ENCODE peak calls at places on chromosome 7, in nine cellular contexts. Z is GM23248, R is brain microvascular endothelial cell, L is small intestine, V is ovary, E is tibial nerve, H is WERI-Rb-1, S is right atrium auricular region, F is fibroblast of the aortic adventitia. G is an unnamed sample.

GRCh38 chr7:47711776-47712175 is 129.9 kb upstream of the TNS3 start:
- DNase-seq in H (no peak), E (no peak), R (no peak), L (no peak), F (no peak), Z (no peak), V (no peak), S (no peak), G (no peak)

GRCh38 chr7:93043393-93043985 is 74.3 kb downstream of the SAMD9 start:
- DNase-seq in L (no peak), Z (peak; percentile 95), H (no peak), F (peak; percentile 91), V (no peak), R (peak; percentile 92), S (no peak), E (no peak), G (no peak)

GRCh38 chr7:108324053-108325038 is 131.9 kb downstream of the NRCAM start:
- DNase-seq in E (no peak), S (no peak), Z (no peak), R (no peak), V (no peak), L (no peak), H (peak; percentile 47), F (no peak), G (no peak)

GRCh38 chr7:95904099-95904498 is 131.7 kb downstream of the DYNC1I1 start:
- DNase-seq in F (no peak), H (no peak), R (no peak), E (peak; percentile 36), S (no peak), Z (no peak), V (no peak), L (no peak), G (no peak)

GRCh38 chr7:64308019-64308275 is 5.8 kb upstream of the ZNF736 start:
- DNase-seq in F (no peak), V (peak; percentile 33), L (peak; percentile 26), H (no peak), S (peak; percentile 57), R (no peak), Z (no peak), E (peak; percentile 12), G (peak; percentile 46)

GRCh38 chr7:33986951-33987948 is 81.9 kb downstream of the BMPER start:
- DNase-seq in H (no peak), F (peak; percentile 99), L (peak; percentile 3), V (no peak), R (peak; percentile 98), E (peak; percentile 61), Z (peak; percentile 98), S (no peak), G (no peak)

GRCh38 chr7:79317728-79318127 is 135.7 kb downstream of the MAGI2 start:
- DNase-seq in Z (peak; percentile 91), R (peak; percentile 77), E (no peak), L (no peak), H (no peak), S (no peak), F (peak; percentile 82), V (no peak), G (no peak)

GRCh38 chr7:132400667-132401142 is 175.6 kb downstream of the PLXNA4 start:
- DNase-seq in F (peak; percentile 33), R (no peak), H (no peak), S (peak; percentile 71), V (no peak), Z (peak; percentile 26), L (peak; percentile 75), E (peak; percentile 40), G (no peak)

GRCh38 chr7:111931958-111932357 is 274.2 kb downstream of the DOCK4 start:
- DNase-seq in H (no peak), L (no peak), S (no peak), F (no peak), E (no peak), Z (no peak), V (no peak), R (no peak), G (no peak)

GRCh38 chr7:134946260-134946659 is 40.0 kb upstream of the AGBL3 start:
- DNase-seq in L (no peak), H (no peak), E (no peak), S (no peak), V (no peak), R (no peak), Z (peak; percentile 76), F (peak; percentile 48), G (no peak)

GRCh38 chr7:132251327-132251659 is 325.0 kb downstream of the PLXNA4 start:
- DNase-seq in E (peak; percentile 19), H (no peak), R (no peak), L (peak; percentile 74), S (peak; percentile 74), F (no peak), V (peak; percentile 25), Z (no peak), G (peak; percentile 92)

GRCh38 chr7:24504040-24504439 is 69.2 kb upstream of the PALS2 start:
- DNase-seq in Z (no peak), V (no peak), F (no peak), H (no peak), L (no peak), S (no peak), E (no peak), R (no peak), G (no peak)

GRCh38 chr7:140478361-140479061 is 794 bp downstream of the MKRN1 start:
- DNase-seq in F (peak; percentile 42), R (peak; percentile 22), V (peak; percentile 64), L (peak; percentile 46), Z (peak; percentile 74), S (no peak), E (peak; percentile 27), H (peak; percentile 46), G (peak; percentile 71)

GRCh38 chr7:80060218-80060806 is 74.3 kb upstream of the GNAI1 start:
- DNase-seq in L (peak; percentile 66), Z (peak; percentile 64), F (peak; percentile 82), V (no peak), R (no peak), E (no peak), H (no peak), S (no peak), G (no peak)

DNA sequence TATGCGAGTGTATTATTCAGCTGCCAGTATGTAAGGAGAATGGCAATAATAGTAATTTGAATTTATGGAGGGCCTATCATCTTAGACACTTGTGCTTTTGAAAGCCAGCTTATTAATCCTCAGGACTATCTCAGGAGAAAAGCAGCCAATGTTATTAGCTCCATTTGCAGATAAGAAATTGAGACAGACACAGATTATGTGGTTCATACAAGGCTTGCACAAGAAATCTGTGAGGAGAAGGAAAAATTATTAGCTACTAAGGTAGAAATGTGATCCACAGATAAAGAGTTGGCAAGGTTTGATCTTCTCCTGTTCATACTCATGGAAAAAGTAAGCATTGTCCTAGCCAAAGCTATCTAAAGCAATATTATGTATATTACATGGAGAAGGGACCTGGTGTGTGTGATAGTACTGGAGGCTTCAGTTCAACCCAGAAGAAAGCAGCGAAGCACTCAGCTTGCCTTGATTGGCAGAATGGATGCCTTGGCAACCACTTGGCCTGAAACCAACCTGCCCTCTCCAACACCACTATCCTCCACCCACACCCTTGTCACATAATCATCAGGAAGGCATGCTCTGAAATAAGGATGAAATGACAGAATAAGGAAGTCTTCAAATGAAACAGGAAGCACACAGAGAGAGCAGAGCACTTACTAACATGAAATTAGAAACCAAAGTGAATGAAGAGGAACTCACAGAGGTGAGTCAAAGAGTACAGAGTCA is 18.0 kb downstream of the MACC1 start:
- DNase-seq in L (peak; percentile 64), E (peak; percentile 31), H (no peak), Z (peak; percentile 78), F (peak; percentile 73), S (no peak), R (peak; percentile 92), V (no peak), G (peak; percentile 86)
- H3K4me3 ChIP-seq in L (no peak overlapping the region), E (no peak overlapping the region), H (no peak overlapping the region), Z (peak overlapping the region; percentile 29), F (no peak overlapping the region), S (no peak overlapping the region), R (no peak overlapping the region), V (no peak overlapping the region), G (no peak overlapping the region)

DNA sequence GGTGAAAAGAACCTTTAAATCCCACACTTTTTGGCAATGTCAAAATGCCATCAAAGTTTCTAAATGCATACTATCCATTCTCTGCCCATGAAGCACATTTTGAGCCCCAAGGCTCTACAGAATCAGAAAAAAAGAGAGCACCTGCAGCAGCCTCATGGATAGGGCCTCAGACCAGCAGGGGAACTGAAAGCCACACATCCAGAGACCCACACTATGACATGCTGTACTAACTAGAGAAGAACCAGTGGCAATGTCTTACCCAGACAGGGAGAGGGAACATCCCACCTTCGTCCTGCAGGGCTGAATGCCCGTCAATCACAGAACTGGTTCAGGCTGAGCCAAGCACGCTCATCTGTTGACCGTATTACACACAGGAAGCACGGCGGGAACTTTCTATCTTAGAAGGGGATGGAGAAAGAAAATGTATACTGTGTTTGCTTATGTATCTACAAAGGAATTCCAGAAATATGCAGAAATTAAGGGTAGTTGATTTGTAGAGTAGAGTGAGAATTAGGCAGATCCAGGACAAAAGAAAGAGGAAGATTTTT is 237.2 kb downstream of the GLI3 start:
- DNase-seq in Z (no peak), R (no peak), L (no peak), V (no peak), E (no peak), H (no peak), S (no peak), F (no peak), G (no peak)
- H3K4me3 ChIP-seq in Z (no peak overlapping the region), R (no peak overlapping the region), L (no peak overlapping the region), V (no peak overlapping the region), E (no peak overlapping the region), H (no peak overlapping the region), S (no peak overlapping the region), F (no peak overlapping the region), G (no peak overlapping the region)

GRCh38 chr7:600935-601334 is 81.3 kb upstream of the PDGFA start:
- DNase-seq in S (no peak), R (no peak), F (no peak), H (no peak), Z (no peak), V (no peak), L (no peak), E (no peak), G (peak; percentile 47)
- H3K4me3 ChIP-seq in S (no peak overlapping the region), R (no peak overlapping the region), F (no peak overlapping the region), H (no peak overlapping the region), Z (no peak overlapping the region), V (no peak overlapping the region), L (no peak overlapping the region), E (no peak overlapping the region), G (no peak overlapping the region)

GRCh38 chr7:87218941-87219544 is 489 bp downstream of the TMEM243 start:
- DNase-seq in S (peak; percentile 82), Z (peak; percentile 78), F (peak; percentile 56), E (peak; percentile 57), R (no peak), L (peak; percentile 51), V (peak; percentile 60), H (no peak), G (peak; percentile 63)

GRCh38 chr7:87219545-87220025 is at the start of gene TMEM243:
- DNase-seq in Z (peak; percentile 89), V (peak; percentile 83), E (peak; percentile 59), L (peak; percentile 72), S (peak; percentile 76), F (peak; percentile 64), H (peak; percentile 73), R (peak; percentile 70), G (peak; percentile 93)

GRCh38 chr7:87216701-87217508 is 2.6 kb downstream of the TMEM243 start:
- DNase-seq in S (no peak), Z (peak; percentile 31), V (no peak), H (no peak), R (no peak), L (peak; percentile 10), E (no peak), F (no peak), G (no peak)

GRCh38 chr7:87220026-87220733 is 648 bp upstream of the TMEM243 start:
- DNase-seq in L (peak; percentile 84), Z (peak; percentile 93), H (peak; percentile 87), R (peak; percentile 60), V (peak; percentile 82), E (peak; percentile 44), S (peak; percentile 87), F (peak; percentile 62), G (peak; percentile 84)

GRCh38 chr7:87217983-87218653 is 1.4 kb downstream of the TMEM243 start:
- DNase-seq in V (no peak), H (no peak), S (no peak), L (peak; percentile 25), R (no peak), E (no peak), Z (no peak), F (no peak), G (no peak)
- H3K4me3 ChIP-seq in V (peak overlapping the region; percentile 88), H (no peak overlapping the region), S (peak overlapping the region; percentile 68), L (peak overlapping the region; percentile 27), R (no peak overlapping the region), E (peak overlapping the region; percentile 94), Z (peak overlapping the region; percentile 99), F (peak overlapping the region; percentile 92), G (no peak overlapping the region)

G was measured in mucosa of descending colon.